ENCODE peak calls at places on chromosomes 4 and X, in eight cellular contexts. X, W, E, D, S, R, O and K are unnamed samples.

GRCh38 chrX:7486502-7486901 is 338.5 kb upstream of the PUDP start:
- DNase-seq in X (no peak), W (no peak), E (no peak), D (no peak), S (no peak), R (no peak), O (no peak), K (no peak)

GRCh38 chrX:21974011-21974385 is 33.5 kb downstream of the SMS start:
- DNase-seq in X (peak; percentile 17), W (no peak), E (no peak), D (no peak), S (no peak), R (no peak), O (no peak), K (peak; percentile 12)

GRCh38 chr4:81165853-81166430 is 49.1 kb downstream of the PRKG2 start:
- DNase-seq in X (no peak), W (peak; percentile 10), E (no peak), D (no peak), S (no peak), R (no peak), O (no peak), K (no peak)

GRCh38 chrX:97315939-97316338 is 432.2 kb downstream of the RPA4 start:
- DNase-seq in X (no peak), W (no peak), E (no peak), D (no peak), S (no peak), R (no peak), O (no peak), K (no peak)

GRCh38 chr4:110005461-110006056 is 92.9 kb downstream of the EGF start:
- DNase-seq in X (peak; percentile 42), W (peak; percentile 66), E (no peak), D (no peak), S (peak; percentile 19), R (peak; percentile 34), O (no peak), K (peak; percentile 37)

GRCh38 chr4:16140520-16141249 is 56.9 kb upstream of the PROM1 start:
- DNase-seq in X (no peak), W (peak; percentile 76), E (no peak), D (no peak), S (peak; percentile 74), R (no peak), O (no peak), K (no peak)

GRCh38 chr4:108893474-108893873 is 130.6 kb upstream of the ETNPPL start:
- DNase-seq in X (no peak), W (no peak), E (no peak), D (no peak), S (no peak), R (no peak), O (no peak), K (no peak)

GRCh38 chr4:112766422-112766821 is 129.5 kb downstream of the LARP7 start:
- DNase-seq in X (no peak), W (peak; percentile 30), E (no peak), D (peak; percentile 20), S (no peak), R (no peak), O (no peak), K (no peak)

GRCh38 chrX:70089575-70090297 is 27.5 kb downstream of the OTUD6A start:
- DNase-seq in X (no peak), W (peak; percentile 87), E (no peak), D (no peak), S (no peak), R (no peak), O (no peak), K (no peak)

GRCh38 chr4:113776679-113777078 is 15.1 kb upstream of the CAMK2D start:
- DNase-seq in X (no peak), W (no peak), E (no peak), D (no peak), S (no peak), R (no peak), O (no peak), K (no peak)

GRCh38 chr4:89469512-89469911 is 161.9 kb upstream of the GPRIN3 start:
- DNase-seq in X (no peak), W (no peak), E (no peak), D (no peak), S (no peak), R (no peak), O (no peak), K (no peak)

GRCh38 chrX:150587585-150588503 is 19.4 kb downstream of the MTM1 start:
- DNase-seq in X (peak; percentile 42), W (peak; percentile 31), E (peak; percentile 28), D (no peak), S (peak; percentile 12), R (no peak), O (no peak), K (peak; percentile 40)

GRCh38 chrX:3990569-3990968 is 277.1 kb upstream of the PRKX start:
- DNase-seq in X (no peak), W (no peak), E (no peak), D (no peak), S (no peak), R (no peak), O (no peak), K (no peak)

GRCh38 chr4:88759039-88759631 is 61.5 kb upstream of the NAP1L5 start:
- DNase-seq in X (no peak), W (peak; percentile 75), E (no peak), D (no peak), S (no peak), R (no peak), O (no peak), K (no peak)